ENCODE peak calls at places on chromosomes 7 and 10, in ten cellular contexts. P is trophoblast cell; O is activated CD8-positive, alpha-beta memory T cell treated with anti-CD3 and anti-CD28 coated beads for 24 hours; R is ELR; F is NCI-H187; N is activated CD4-positive, CD25-positive, alpha-beta regulatory T cell; Q is mesenteric fat pad; K is neuronal stem cell; B is stimulated activated CD4-positive, alpha-beta T cell treated with anti-CD3 and anti-CD28 coated beads, TNF-alpha, amount 100 ng/mL, for 4 hours; X is NCI-H1930. Z is an unnamed sample.

GRCh38 chr10:62057872-62058271 is 156.4 kb downstream of the ARID5B start:
- DNase-seq in P (no peak), O (no peak), R (no peak), F (no peak), N (no peak), Q (no peak), K (no peak), B (no peak), X (no peak), Z (no peak)

GRCh38 chr10:110456046-110456445 is 41.7 kb upstream of the DUSP5 start:
- DNase-seq in P (no peak), O (peak), R (no peak), F (no peak), N (no peak), Q (no peak), K (no peak), B (no peak), X (no peak), Z (no peak)

GRCh38 chr10:91434041-91434440 is 23.9 kb downstream of the HECTD2 start:
- DNase-seq in P (no peak), O (no peak), R (peak), F (no peak), N (no peak), Q (no peak), K (no peak), B (no peak), X (no peak), Z (peak)

GRCh38 chr7:157411580-157411979 is 74.8 kb downstream of the DNAJB6 start:
- DNase-seq in P (peak), O (peak), R (peak), F (no peak), N (no peak), Q (no peak), K (no peak), B (no peak), X (no peak), Z (no peak)

GRCh38 chr10:124306922-124307371 is 111.8 kb downstream of the OAT start:
- DNase-seq in P (peak), O (no peak), R (peak), F (no peak), N (no peak), Q (peak), K (no peak), B (no peak), X (no peak), Z (peak)

GRCh38 chr7:39609084-39609461 is 14.3 kb upstream of the RALA start:
- DNase-seq in P (no peak), O (no peak), R (peak), F (no peak), N (no peak), Q (no peak), K (no peak), B (no peak), X (no peak), Z (peak)

GRCh38 chr7:130942211-130942964 is 208.4 kb upstream of the KLF14 start:
- DNase-seq in P (peak), O (no peak), R (peak), F (no peak), N (no peak), Q (no peak), K (no peak), B (no peak), X (no peak), Z (peak)

GRCh38 chr10:71725998-71726672 is 6.6 kb upstream of the C10orf105 start:
- DNase-seq in P (no peak), O (peak), R (peak), F (no peak), N (no peak), Q (no peak), K (peak), B (no peak), X (no peak), Z (peak)

GRCh38 chr7:52634996-52635395 is 400.4 kb upstream of the POM121L12 start:
- DNase-seq in P (peak), O (no peak), R (no peak), F (no peak), N (no peak), Q (no peak), K (no peak), B (no peak), X (no peak), Z (no peak)

GRCh38 chr7:39228946-39229345 is 251.2 kb downstream of the POU6F2 start:
- DNase-seq in P (no peak), O (no peak), R (peak), F (peak), N (no peak), Q (no peak), K (no peak), B (no peak), X (no peak), Z (peak)

GRCh38 chr10:49594594-49594993 is 15.5 kb upstream of the SLC18A3 start:
- DNase-seq in P (peak), O (peak), R (peak), F (no peak), N (no peak), Q (no peak), K (no peak), B (no peak), X (peak), Z (peak)

GRCh38 chr7:157033483-157034473 is 23.3 kb upstream of the MNX1 start:
- DNase-seq in P (no peak), O (no peak), R (no peak), F (no peak), N (no peak), Q (peak), K (no peak), B (no peak), X (no peak), Z (no peak)

GRCh38 chr10:49387029-49387428 is 8.9 kb downstream of the DRGX start:
- DNase-seq in P (peak), O (no peak), R (peak), F (no peak), N (no peak), Q (no peak), K (no peak), B (no peak), X (no peak), Z (peak)